ENCODE peak calls at places on chromosomes 7 and 10, in six cellular contexts. B is spleen, L is RWPE2, M is right atrium auricular region, U is lower lobe of right lung, D is small intestine. N is an unnamed sample. For H3K4me1, the result is how much of the 10 kb centered on the place peaks cover.

GRCh38 chr7:112669306-112669705 is 120.9 kb downstream of the TMEM168 start:
- DNase-seq in B (no peak), L (no peak), M (no peak), U (no peak), D (no peak), N (no peak)

GRCh38 chr7:106609416-106609815 is 51.5 kb downstream of the CCDC71L start:
- DNase-seq in B (no peak), L (no peak), M (no peak), U (no peak), D (no peak), N (no peak)

GRCh38 chr7:5596046-5596895 is 172.6 kb upstream of the TNRC18 start:
- DNase-seq in B (peak), L (peak), M (peak), U (peak), D (no peak), N (no peak)

GRCh38 chr10:100894589-100895294 is 18.0 kb upstream of the SLF2 start:
- DNase-seq in B (no peak), L (no peak), M (peak), U (no peak), D (no peak), N (no peak)

GRCh38 chr10:109247819-109248218 is 675.5 kb downstream of the XPNPEP1 start:
- DNase-seq in B (no peak), L (no peak), M (no peak), U (no peak), D (peak), N (no peak)

GRCh38 chr7:43166686-43167085 is 54.2 kb downstream of the HECW1 start:
- DNase-seq in B (no peak), L (no peak), M (no peak), U (no peak), D (no peak), N (no peak)

GRCh38 chr7:95517458-95517857 is 31.7 kb downstream of the ASB4 start:
- DNase-seq in B (no peak), L (no peak), M (no peak), U (no peak), D (no peak), N (no peak)

GRCh38 chr10:97618733-97619132 is 14.6 kb downstream of the MORN4 start:
- DNase-seq in B (peak), L (no peak), M (no peak), U (no peak), D (no peak), N (no peak)

GRCh38 chr10:9681655-9682054 is 1336.0 kb upstream of the CELF2 start:
- DNase-seq in B (no peak), L (no peak), M (no peak), U (no peak), D (no peak), N (no peak)

GRCh38 chr10:32938554-32939061 is 19.4 kb downstream of the ITGB1 start:
- DNase-seq in B (peak), L (no peak), M (peak), U (no peak), D (peak), N (no peak)

GRCh38 chr7:78769551-78770101 is 683.8 kb downstream of the MAGI2 start:
- DNase-seq in B (no peak), L (no peak), M (no peak), U (no peak), D (no peak), N (no peak)

GRCh38 chr7:91098566-91098965 is 165.7 kb upstream of the FZD1 start:
- DNase-seq in B (no peak), L (no peak), M (no peak), U (no peak), D (no peak), N (no peak)

GRCh38 chr10:62651341-62651740 is 153.2 kb upstream of the ADO start:
- DNase-seq in B (no peak), L (no peak), M (no peak), U (no peak), D (no peak), N (no peak)

GRCh38 chr7:84336303-84336702 is 141.7 kb upstream of the SEMA3A start:
- DNase-seq in B (no peak), L (no peak), M (no peak), U (no peak), D (no peak), N (no peak)

GRCh38 chr10:96919785-96920425 is 87.8 kb downstream of the LCOR start:
- DNase-seq in B (no peak), L (no peak), M (no peak), U (no peak), D (no peak), N (no peak)

GRCh38 chr7:101770466-101770865 is 47.0 kb upstream of the CUX1 start:
- DNase-seq in B (no peak), L (no peak), M (no peak), U (no peak), D (no peak), N (no peak)

GRCh38 chr10:9052767-9053166 is 998.3 kb downstream of the GATA3 start:
- DNase-seq in B (no peak), L (no peak), M (no peak), U (no peak), D (no peak), N (no peak)

GRCh38 chr7:53607961-53608360 is 572.5 kb downstream of the POM121L12 start:
- DNase-seq in B (no peak), L (no peak), M (no peak), U (no peak), D (no peak), N (no peak)

GRCh38 chr7:3955751-3956696 is 655.0 kb downstream of the SDK1 start:
- DNase-seq in B (no peak), L (no peak), M (no peak), U (no peak), D (peak), N (no peak)

GRCh38 chr10:130027716-130028464 is 63.8 kb upstream of the EBF3 start:
- DNase-seq in B (peak), L (peak), M (no peak), U (no peak), D (peak), N (no peak)

DNA sequence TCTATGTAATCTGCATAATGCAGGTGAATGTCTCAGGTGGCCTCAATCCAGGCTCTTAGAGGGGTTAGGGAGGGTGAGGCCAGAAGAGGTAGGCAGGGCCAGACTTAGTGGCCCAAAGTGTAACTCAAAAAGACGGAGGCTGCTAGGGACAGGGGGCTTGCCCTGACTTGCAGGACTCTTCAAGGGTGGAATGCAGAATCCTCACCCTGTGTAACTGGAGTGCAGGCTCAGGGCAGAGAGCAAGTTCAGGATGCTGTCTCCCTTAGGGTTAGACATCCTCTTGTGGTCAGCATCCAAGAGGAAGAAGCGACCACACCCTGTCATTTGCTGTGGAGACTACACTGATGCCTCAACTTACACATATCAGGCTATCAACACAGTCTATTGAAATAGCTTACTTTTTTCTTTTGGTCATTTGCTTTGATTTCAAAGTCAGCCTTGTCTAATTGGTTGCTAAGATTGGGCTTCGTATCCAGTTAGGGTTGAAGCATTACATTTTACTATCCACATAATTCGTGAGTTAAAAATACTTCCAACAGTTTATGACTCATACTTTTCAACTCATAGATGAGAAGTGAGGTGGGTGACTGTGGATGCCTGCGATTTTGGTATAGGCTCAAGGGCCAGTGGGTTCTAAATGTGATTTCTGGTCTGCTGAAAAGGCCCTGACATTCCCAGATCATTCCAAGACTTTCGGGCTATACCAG is 563.6 kb downstream of the SUGCT start:
- DNase-seq in B (no peak), L (no peak), M (no peak), U (no peak), D (no peak), N (no peak)
- H3K4me1 ChIP-seq in B (under half), L (under half), M (under half), U (under half), D (under half), N (under half)

GRCh38 chr7:82494420-82494819 is 50.8 kb upstream of the CACNA2D1 start:
- DNase-seq in B (no peak), L (no peak), M (no peak), U (no peak), D (no peak), N (no peak)
- H3K4me1 ChIP-seq in B (under half), L (under half), M (under half), U (under half), D (under half), N (under half)

DNA sequence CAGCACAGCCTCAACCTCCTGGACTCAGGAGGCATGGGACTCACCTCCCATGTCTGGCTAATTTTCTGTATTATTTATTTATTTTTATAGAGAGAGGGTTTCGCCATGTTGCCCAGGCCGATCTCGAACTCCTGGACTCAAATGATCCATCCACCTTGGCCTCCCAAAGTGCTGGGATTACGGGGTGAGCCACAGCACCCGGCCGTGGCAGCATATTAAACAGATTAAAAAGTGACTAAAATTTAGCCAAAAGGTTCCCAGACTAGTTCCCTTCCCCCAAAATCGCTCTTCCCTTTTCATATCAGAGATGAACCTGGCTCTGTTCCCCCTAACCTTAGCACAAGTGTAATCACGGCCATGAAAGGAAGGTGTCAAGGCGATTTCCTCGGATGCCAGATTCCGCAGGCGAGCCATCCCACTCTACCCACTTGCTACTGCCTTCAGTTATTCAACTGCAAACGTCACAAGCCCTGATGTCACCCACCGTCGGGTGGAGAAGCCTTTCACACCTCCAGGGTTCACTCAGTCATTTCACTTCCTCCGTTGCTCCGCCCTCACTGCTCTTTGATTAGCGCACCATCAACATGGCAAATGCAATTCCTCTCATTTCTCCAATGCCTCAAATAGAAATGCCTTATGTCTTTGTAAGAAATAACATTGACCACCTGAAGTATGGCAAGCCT is 104.7 kb upstream of the RHEB start:
- DNase-seq in B (no peak), L (no peak), M (peak), U (no peak), D (peak), N (no peak)
- H3K4me1 ChIP-seq in B (under half), L (under half), M (under half), U (under half), D (under half), N (under half)

GRCh38 chr10:122655524-122656307 is 43.9 kb downstream of the C10orf120 start:
- DNase-seq in B (peak), L (peak), M (no peak), U (peak), D (no peak), N (no peak)
- H3K4me1 ChIP-seq in B (under half), L (under half), M (under half), U (under half), D (under half), N (under half)

DNA sequence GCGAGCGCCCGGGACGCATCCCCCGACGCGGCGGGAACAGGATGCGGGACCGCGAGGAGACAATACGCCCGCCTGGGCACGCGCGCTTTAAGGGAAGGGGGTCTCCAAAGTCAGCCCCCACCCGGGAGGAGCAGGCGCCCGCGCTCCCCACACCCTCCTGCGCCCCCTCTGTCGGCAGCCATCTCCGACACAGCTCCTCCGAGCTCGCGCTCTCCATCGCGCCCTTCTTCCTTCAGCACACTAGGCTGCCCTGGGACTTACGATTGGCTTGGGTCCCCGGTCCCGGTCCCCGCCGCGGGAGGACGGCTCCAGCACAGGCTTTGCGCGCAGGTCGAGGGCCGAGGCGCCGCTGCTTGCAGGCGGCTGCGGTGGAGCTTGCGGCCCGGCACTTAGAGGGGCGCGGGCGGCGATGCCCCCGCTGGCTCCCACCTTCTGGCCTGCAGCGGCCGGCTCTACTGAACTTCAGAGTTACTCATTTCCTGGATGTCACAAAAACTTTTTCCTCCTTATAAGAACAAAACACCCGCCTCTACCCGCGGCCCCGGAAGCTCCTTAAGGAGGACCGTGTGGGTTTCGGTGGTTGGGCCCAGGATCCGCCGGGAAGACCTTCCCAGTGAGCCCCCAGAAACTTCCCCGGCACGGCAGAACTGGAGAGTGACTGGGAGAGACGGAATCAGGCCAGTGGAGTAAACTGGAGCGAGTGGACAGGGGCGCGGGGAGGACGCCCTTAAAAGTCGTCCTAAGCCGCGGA is at the start of gene ITPRIP:
- DNase-seq in B (peak), L (no peak), M (peak), U (peak), D (peak), N (peak)
- H3K4me1 ChIP-seq in B (half or more), L (under half), M (under half), U (half or more), D (under half), N (under half)

GRCh38 chr7:97016392-97017196 is 8.0 kb downstream of the DLX5 start:
- DNase-seq in B (no peak), L (no peak), M (no peak), U (no peak), D (no peak), N (no peak)

GRCh38 chr7:97013555-97013954 is 8.2 kb downstream of the DLX6 start:
- DNase-seq in B (no peak), L (no peak), M (no peak), U (no peak), D (no peak), N (no peak)

GRCh38 chr7:97014145-97014544 is 8.8 kb downstream of the DLX6 start:
- DNase-seq in B (no peak), L (no peak), M (no peak), U (no peak), D (no peak), N (no peak)

GRCh38 chr7:97015787-97016391 is 8.7 kb downstream of the DLX5 start:
- DNase-seq in B (no peak), L (no peak), M (no peak), U (no peak), D (no peak), N (no peak)

GRCh38 chr7:97015279-97015678 is 9.4 kb downstream of the DLX5 start:
- DNase-seq in B (no peak), L (no peak), M (no peak), U (no peak), D (no peak), N (no peak)
- H3K4me1 ChIP-seq in B (under half), L (under half), M (under half), U (under half), D (under half), N (under half)

GRCh38 chr10:94578790-94579189 is 33.2 kb downstream of the HELLS start:
- DNase-seq in B (no peak), L (no peak), M (no peak), U (no peak), D (no peak), N (no peak)
- H3K4me1 ChIP-seq in B (under half), L (under half), M (under half), U (under half), D (under half), N (under half)

DNA sequence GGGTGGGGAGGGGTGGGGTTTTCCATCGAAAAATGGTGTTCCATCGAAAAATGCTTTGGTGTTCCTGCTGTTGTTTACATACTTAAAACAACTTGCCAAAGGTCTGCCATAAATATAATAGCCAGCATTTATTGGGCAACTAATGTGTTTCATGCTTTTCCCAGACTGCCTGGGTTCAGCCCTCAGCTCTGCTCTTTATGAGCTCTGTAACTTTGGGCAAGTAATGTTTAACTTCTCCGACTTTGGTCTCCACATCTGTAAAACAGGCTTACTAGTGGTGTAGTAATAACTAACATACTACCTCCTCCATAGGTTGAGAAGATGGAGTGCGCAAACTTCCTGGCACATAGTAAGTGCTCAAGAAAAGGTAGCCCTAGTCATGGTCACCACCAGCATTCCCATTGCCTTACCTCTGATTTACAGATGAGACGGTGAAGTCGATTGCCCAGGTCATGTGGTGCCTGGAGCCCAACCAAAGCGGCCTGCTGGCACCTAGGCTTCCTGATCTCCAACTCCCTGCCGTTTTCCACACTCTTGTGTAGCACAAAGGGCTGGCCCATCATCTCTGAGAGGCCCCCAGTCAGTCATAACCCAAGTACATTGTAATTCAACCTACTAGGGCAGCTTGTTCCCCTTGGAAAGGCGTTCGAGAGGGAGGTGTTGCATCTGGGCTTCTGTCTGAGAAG is 8.9 kb downstream of the ZMIZ1 start:
- DNase-seq in B (no peak), L (no peak), M (no peak), U (no peak), D (peak), N (no peak)
- H3K4me1 ChIP-seq in B (half or more), L (under half), M (under half), U (half or more), D (under half), N (under half)

GRCh38 chr10:106764360-106764759 is 400.1 kb downstream of the SORCS1 start:
- DNase-seq in B (no peak), L (no peak), M (no peak), U (no peak), D (no peak), N (no peak)
- H3K4me1 ChIP-seq in B (under half), L (under half), M (under half), U (under half), D (under half), N (under half)

N was measured in right lobe of liver.